ENCODE peak calls at places on chromosomes 12 and 14, in four cellular contexts. One of them, this sample, is unnamed.

GRCh38 chr12:11765421-11765816 is 115.9 kb downstream of the ETV6 start:
- DNase-seq in GM12878: no peak
- DNase-seq in K562: no peak
- DNase-seq in HL-60: no peak
- DNase-seq in this sample: no peak

GRCh38 chr12:132605055-132605441 is 5.3 kb downstream of the LRCOL1 start:
- DNase-seq in K562: no peak
- DNase-seq in HL-60: no peak
- DNase-seq in GM12878: no peak
- DNase-seq in this sample: no peak

GRCh38 chr14:94127330-94127729 is 2.1 kb downstream of the IFI27L2 start:
- DNase-seq in HL-60: no peak
- DNase-seq in GM12878: no peak
- DNase-seq in K562: no peak
- DNase-seq in this sample: no peak

GRCh38 chr14:75011356-75012097 is 8.8 kb downstream of the EIF2B2 start:
- DNase-seq in GM12878: no peak
- DNase-seq in HL-60: no peak
- DNase-seq in K562: no peak
- DNase-seq in this sample: no peak

GRCh38 chr14:82055511-82055910 is 521.9 kb upstream of the SEL1L start:
- DNase-seq in K562: no peak
- DNase-seq in HL-60: no peak
- DNase-seq in GM12878: no peak
- DNase-seq in this sample: no peak

GRCh38 chr14:67497216-67497615 is 8.7 kb upstream of the TMEM229B start:
- DNase-seq in HL-60: no peak
- DNase-seq in GM12878: no peak
- DNase-seq in K562: no peak
- DNase-seq in this sample: no peak

GRCh38 chr14:34297786-34298520 is 164.1 kb downstream of the SPTSSA start:
- DNase-seq in K562: no peak
- DNase-seq in GM12878: no peak
- DNase-seq in HL-60: no peak
- DNase-seq in this sample: no peak

GRCh38 chr14:30521899-30522736 is 36.8 kb upstream of the G2E3 start:
- DNase-seq in K562: peak; percentile 20
- DNase-seq in HL-60: no peak
- DNase-seq in GM12878: peak; percentile 9
- DNase-seq in this sample: no peak

GRCh38 chr12:5171701-5172100 is 128.0 kb downstream of the KCNA5 start:
- DNase-seq in K562: peak; percentile 18
- DNase-seq in GM12878: no peak
- DNase-seq in HL-60: peak; percentile 3
- DNase-seq in this sample: no peak

GRCh38 chr14:74648643-74649042 is 36.6 kb upstream of the LTBP2 start:
- DNase-seq in HL-60: no peak
- DNase-seq in GM12878: no peak
- DNase-seq in K562: no peak
- DNase-seq in this sample: no peak

GRCh38 chr12:45284096-45284901 is 68.4 kb downstream of the ANO6 start:
- DNase-seq in K562: no peak
- DNase-seq in HL-60: no peak
- DNase-seq in GM12878: no peak
- DNase-seq in this sample: no peak

GRCh38 chr12:2640281-2640680 is 154.5 kb upstream of the FKBP4 start:
- DNase-seq in K562: no peak
- DNase-seq in GM12878: no peak
- DNase-seq in HL-60: no peak
- DNase-seq in this sample: no peak

GRCh38 chr12:80598004-80598606 is 109.3 kb upstream of the MYF6 start:
- DNase-seq in GM12878: no peak
- DNase-seq in K562: no peak
- DNase-seq in HL-60: no peak
- DNase-seq in this sample: no peak

GRCh38 chr12:68609955-68610434 is 704 bp upstream of the RAP1B start:
- DNase-seq in K562: no peak
- DNase-seq in HL-60: peak; percentile 23
- DNase-seq in GM12878: no peak
- DNase-seq in this sample: no peak

GRCh38 chr12:13945641-13946040 is 35.8 kb downstream of the GRIN2B start:
- DNase-seq in K562: no peak
- DNase-seq in GM12878: no peak
- DNase-seq in HL-60: no peak
- DNase-seq in this sample: no peak

GRCh38 chr14:51087024-51087423 is 7.9 kb downstream of the TRIM9 start:
- DNase-seq in GM12878: no peak
- DNase-seq in HL-60: no peak
- DNase-seq in K562: peak; percentile 39
- DNase-seq in this sample: no peak

GRCh38 chr12:66129934-66130266 is 650 bp downstream of the LLPH start:
- DNase-seq in K562: no peak
- DNase-seq in GM12878: no peak
- DNase-seq in HL-60: no peak
- DNase-seq in this sample: no peak

GRCh38 chr12:56803750-56804149 is 40.6 kb downstream of the HSD17B6 start:
- DNase-seq in GM12878: no peak
- DNase-seq in K562: no peak
- DNase-seq in HL-60: no peak
- DNase-seq in this sample: no peak

GRCh38 chr12:68821357-68822188 is 13.6 kb downstream of the MDM2 start:
- DNase-seq in HL-60: no peak
- DNase-seq in GM12878: no peak
- DNase-seq in K562: no peak
- DNase-seq in this sample: no peak

GRCh38 chr14:70254476-70254961 is 65.8 kb upstream of the SLC8A3 start:
- DNase-seq in K562: peak; percentile 25
- DNase-seq in HL-60: no peak
- DNase-seq in GM12878: no peak
- DNase-seq in this sample: no peak

GRCh38 chr14:99689266-99690236 is 5.5 kb downstream of the CYP46A1 start:
- DNase-seq in HL-60: no peak
- DNase-seq in GM12878: no peak
- DNase-seq in K562: no peak
- DNase-seq in this sample: no peak

GRCh38 chr12:104677441-104678089 is 220.8 kb downstream of the CHST11 start:
- DNase-seq in K562: no peak
- DNase-seq in GM12878: no peak
- DNase-seq in HL-60: no peak
- DNase-seq in this sample: no peak

GRCh38 chr12:14741153-14741552 is 44.8 kb upstream of the GUCY2C start:
- DNase-seq in K562: no peak
- DNase-seq in GM12878: peak; percentile 12
- DNase-seq in HL-60: no peak
- DNase-seq in this sample: no peak

GRCh38 chr14:50249118-50249775 is 17.9 kb upstream of the SOS2 start:
- DNase-seq in GM12878: no peak
- DNase-seq in K562: no peak
- DNase-seq in HL-60: no peak
- DNase-seq in this sample: no peak

GRCh38 chr12:12376636-12377448 is 20.0 kb downstream of the BORCS5 start:
- DNase-seq in HL-60: peak; percentile 40
- DNase-seq in GM12878: peak; percentile 55
- DNase-seq in K562: peak; percentile 50
- DNase-seq in this sample: peak; percentile 30

GRCh38 chr14:84399296-84399910 is 1130.5 kb upstream of the FLRT2 start:
- DNase-seq in HL-60: no peak
- DNase-seq in K562: no peak
- DNase-seq in GM12878: no peak
- DNase-seq in this sample: no peak

GRCh38 chr14:66069830-66070541 is 416.2 kb upstream of the CCDC196 start:
- DNase-seq in K562: no peak
- DNase-seq in GM12878: no peak
- DNase-seq in HL-60: no peak
- DNase-seq in this sample: no peak

GRCh38 chr14:78005325-78005724 is 164.8 kb upstream of the NRXN3 start:
- DNase-seq in HL-60: peak; percentile 2
- DNase-seq in GM12878: peak; percentile 51
- DNase-seq in K562: peak; percentile 32
- DNase-seq in this sample: no peak

GRCh38 chr12:126086242-126086641 is 1021.0 kb downstream of the AACS start:
- DNase-seq in HL-60: no peak
- DNase-seq in GM12878: no peak
- DNase-seq in K562: no peak
- DNase-seq in this sample: no peak

GRCh38 chr14:51448831-51449665 is 202.7 kb upstream of the FRMD6 start:
- DNase-seq in GM12878: no peak
- DNase-seq in HL-60: no peak
- DNase-seq in K562: no peak
- DNase-seq in this sample: no peak

GRCh38 chr12:116450406-116450910 is 108.7 kb upstream of the MAP1LC3B2 start:
- DNase-seq in HL-60: no peak
- DNase-seq in GM12878: no peak
- DNase-seq in K562: no peak
- DNase-seq in this sample: no peak

GRCh38 chr12:32000373-32001005 is 41.3 kb downstream of the RESF1 start:
- DNase-seq in HL-60: no peak
- DNase-seq in GM12878: no peak
- DNase-seq in K562: peak; percentile 82
- DNase-seq in this sample: no peak

GRCh38 chr12:26374934-26375333 is 179.6 kb downstream of the SSPN start:
- DNase-seq in K562: no peak
- DNase-seq in GM12878: no peak
- DNase-seq in HL-60: no peak
- DNase-seq in this sample: no peak

GRCh38 chr14:79557309-79557708 is 654.0 kb downstream of the DIO2 start:
- DNase-seq in K562: no peak
- DNase-seq in GM12878: no peak
- DNase-seq in HL-60: no peak
- DNase-seq in this sample: no peak

GRCh38 chr14:21917699-21918436 is 244.2 kb upstream of the OR4E1 start:
- DNase-seq in HL-60: peak; percentile 26
- DNase-seq in GM12878: peak; percentile 3
- DNase-seq in K562: peak; percentile 18
- DNase-seq in this sample: no peak

GRCh38 chr12:47717443-47718193 is 7.7 kb downstream of the ENDOU start:
- DNase-seq in GM12878: no peak
- DNase-seq in K562: peak; percentile 90
- DNase-seq in HL-60: peak; percentile 40
- DNase-seq in this sample: peak; percentile 61

GRCh38 chr14:60311417-60311816 is 62.4 kb downstream of the PPM1A start:
- DNase-seq in HL-60: no peak
- DNase-seq in K562: no peak
- DNase-seq in GM12878: no peak
- DNase-seq in this sample: no peak
- TF ChIP-seq SPI1 in HL-60: no peak
- TF ChIP-seq SPI1 in K562: no peak
- TF ChIP-seq SPI1 in GM12878: no peak
- TF ChIP-seq SPI1 in this sample: no peak

DNA sequence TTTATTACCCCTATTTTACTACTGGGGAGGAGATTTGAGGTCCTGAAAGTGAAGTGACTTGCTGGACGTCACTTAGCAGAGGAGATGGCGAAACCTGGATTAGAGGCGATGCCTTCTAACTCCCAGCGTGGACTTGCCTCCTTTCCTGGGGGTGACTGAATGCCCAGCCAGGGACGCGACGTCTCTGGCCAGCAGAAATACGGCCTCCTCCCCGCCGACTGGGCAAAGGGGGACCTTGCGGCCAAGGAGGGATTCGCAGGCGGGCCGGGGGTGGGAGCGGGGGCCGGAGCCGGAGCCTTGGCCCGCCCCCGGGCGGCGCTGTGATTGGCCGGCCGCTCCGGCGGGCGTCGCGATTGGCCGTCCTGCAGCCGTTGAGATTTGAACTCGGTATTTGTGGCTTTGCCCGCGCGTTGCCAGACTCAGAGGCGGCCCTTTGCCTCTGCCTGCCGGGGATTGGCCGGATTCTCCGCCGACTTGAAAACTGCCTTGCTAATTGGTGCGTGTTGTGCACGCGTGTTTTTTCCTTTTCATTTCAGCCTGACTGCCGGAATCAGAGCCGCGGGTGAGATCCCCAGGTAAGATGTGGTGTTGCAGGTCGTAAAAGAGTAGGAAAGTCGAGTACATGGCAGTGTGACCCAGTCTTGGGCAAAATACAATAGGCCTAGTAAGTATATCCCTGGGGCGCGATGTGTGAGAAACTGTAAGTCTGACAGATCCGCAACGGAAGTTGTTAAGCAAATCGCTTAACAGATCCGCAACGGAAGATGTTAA is at the start of gene NCAPD2:
- DNase-seq in GM12878: peak; percentile 88
- DNase-seq in K562: peak; percentile 96
- DNase-seq in HL-60: peak; percentile 99
- DNase-seq in this sample: peak; percentile 82
- TF ChIP-seq POLR2AphosphoS5 in GM12878: peak; percentile 80
- TF ChIP-seq POLR2AphosphoS5 in K562: peak; percentile 3
- TF ChIP-seq POLR2AphosphoS5 in HL-60: peak; percentile 67
- TF ChIP-seq POLR2AphosphoS5 in this sample: peak; percentile 72

GRCh38 chr14:58129208-58129607 is 22.8 kb downstream of the ARMH4 start:
- DNase-seq in HL-60: no peak
- DNase-seq in GM12878: no peak
- DNase-seq in K562: no peak
- DNase-seq in this sample: no peak

GRCh38 chr14:58138065-58138718 is 13.8 kb downstream of the ARMH4 start:
- DNase-seq in K562: peak; percentile 50
- DNase-seq in GM12878: no peak
- DNase-seq in HL-60: peak; percentile 36
- DNase-seq in this sample: no peak

GRCh38 chr14:58130121-58130782 is 21.8 kb downstream of the ARMH4 start:
- DNase-seq in K562: no peak
- DNase-seq in GM12878: no peak
- DNase-seq in HL-60: no peak
- DNase-seq in this sample: no peak

GRCh38 chr14:58131386-58131785 is 20.6 kb downstream of the ARMH4 start:
- DNase-seq in K562: peak; percentile 24
- DNase-seq in HL-60: no peak
- DNase-seq in GM12878: no peak
- DNase-seq in this sample: no peak

DNA sequence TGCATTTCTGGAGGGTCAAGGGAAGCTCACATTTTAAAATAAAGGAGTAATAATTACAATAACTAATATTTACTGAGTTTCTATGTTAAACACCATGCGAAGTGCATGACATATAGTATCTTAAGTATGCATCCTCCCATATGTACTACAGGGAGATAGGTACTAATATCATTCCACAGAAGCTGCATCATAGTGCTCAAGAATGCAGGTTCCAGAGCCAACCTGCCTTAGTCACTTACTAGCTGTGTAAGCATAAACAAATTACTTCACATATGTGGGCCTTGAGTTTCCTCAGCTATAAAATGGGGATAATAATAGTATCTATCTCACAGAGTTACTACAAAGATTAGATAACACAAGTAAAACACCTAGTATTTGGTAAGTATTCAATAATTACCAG is 18.3 kb downstream of the ARMH4 start:
- DNase-seq in HL-60: no peak
- DNase-seq in K562: no peak
- DNase-seq in GM12878: no peak
- DNase-seq in this sample: no peak
- TF ChIP-seq SPI1 in HL-60: no peak
- TF ChIP-seq SPI1 in K562: no peak
- TF ChIP-seq SPI1 in GM12878: no peak
- TF ChIP-seq SPI1 in this sample: no peak

GRCh38 chr14:56794557-56795283 is 15.6 kb downstream of the OTX2 start:
- DNase-seq in HL-60: no peak
- DNase-seq in K562: no peak
- DNase-seq in GM12878: no peak
- DNase-seq in this sample: no peak
- TF ChIP-seq POLR2AphosphoS5 in HL-60: no peak
- TF ChIP-seq POLR2AphosphoS5 in K562: no peak
- TF ChIP-seq POLR2AphosphoS5 in GM12878: no peak
- TF ChIP-seq POLR2AphosphoS5 in this sample: no peak

GRCh38 chr12:90253674-90254181 is 545.1 kb upstream of the ATP2B1 start:
- DNase-seq in HL-60: peak; percentile 97
- DNase-seq in K562: no peak
- DNase-seq in GM12878: peak; percentile 59
- DNase-seq in this sample: peak; percentile 31
- TF ChIP-seq SPI1 in HL-60: peak; percentile 80
- TF ChIP-seq SPI1 in K562: no peak
- TF ChIP-seq SPI1 in GM12878: no peak
- TF ChIP-seq SPI1 in this sample: peak; percentile 8